ENCODE peak calls at places on chromosomes 16 and 17, in ten cellular contexts. One of them, this sample, is unnamed. For H3K27me3, the result is how much of the 10 kb centered on the place peaks cover.

GRCh38 chr16:50711862-50712567 is 18.6 kb downstream of the NOD2 start:
- DNase-seq in CD4-positive, alpha-beta T cell: no peak
- DNase-seq in aorta: peak
- DNase-seq in neuronal stem cell: no peak
- DNase-seq in cardiac muscle cell: no peak
- DNase-seq in thoracic aorta: no peak
- DNase-seq in H9: no peak
- DNase-seq in SJSA1: no peak
- DNase-seq in AG04450: no peak
- DNase-seq in body of pancreas: peak
- DNase-seq in this sample: no peak

GRCh38 chr16:89019511-89019910 is 42.5 kb upstream of the CBFA2T3 start:
- DNase-seq in H9: no peak
- DNase-seq in AG04450: no peak
- DNase-seq in body of pancreas: no peak
- DNase-seq in cardiac muscle cell: no peak
- DNase-seq in CD4-positive, alpha-beta T cell: no peak
- DNase-seq in aorta: peak
- DNase-seq in neuronal stem cell: no peak
- DNase-seq in SJSA1: no peak
- DNase-seq in thoracic aorta: no peak
- DNase-seq in this sample: no peak

GRCh38 chr17:4800462-4801185 is 1.5 kb downstream of the C17orf114 start:
- DNase-seq in cardiac muscle cell: no peak
- DNase-seq in aorta: no peak
- DNase-seq in SJSA1: no peak
- DNase-seq in thoracic aorta: no peak
- DNase-seq in neuronal stem cell: no peak
- DNase-seq in H9: no peak
- DNase-seq in CD4-positive, alpha-beta T cell: no peak
- DNase-seq in AG04450: no peak
- DNase-seq in body of pancreas: no peak
- DNase-seq in this sample: no peak

GRCh38 chr17:17401271-17401781 is 75.5 kb upstream of the MED9 start:
- DNase-seq in H9: peak
- DNase-seq in neuronal stem cell: no peak
- DNase-seq in SJSA1: peak
- DNase-seq in AG04450: no peak
- DNase-seq in CD4-positive, alpha-beta T cell: no peak
- DNase-seq in thoracic aorta: no peak
- DNase-seq in aorta: no peak
- DNase-seq in cardiac muscle cell: no peak
- DNase-seq in body of pancreas: no peak
- DNase-seq in this sample: no peak

GRCh38 chr17:77287432-77288068 is 146.8 kb downstream of the SEC14L1 start:
- DNase-seq in AG04450: peak
- DNase-seq in CD4-positive, alpha-beta T cell: no peak
- DNase-seq in cardiac muscle cell: peak
- DNase-seq in neuronal stem cell: no peak
- DNase-seq in H9: peak
- DNase-seq in aorta: no peak
- DNase-seq in SJSA1: peak
- DNase-seq in body of pancreas: peak
- DNase-seq in thoracic aorta: no peak
- DNase-seq in this sample: peak

GRCh38 chr17:35896011-35896587 is 15.9 kb upstream of the CCL5 start:
- DNase-seq in CD4-positive, alpha-beta T cell: peak
- DNase-seq in thoracic aorta: no peak
- DNase-seq in cardiac muscle cell: no peak
- DNase-seq in aorta: no peak
- DNase-seq in neuronal stem cell: no peak
- DNase-seq in SJSA1: no peak
- DNase-seq in AG04450: no peak
- DNase-seq in body of pancreas: peak
- DNase-seq in H9: no peak
- DNase-seq in this sample: no peak

GRCh38 chr17:57388326-57388725 is 132.0 kb downstream of the MSI2 start:
- DNase-seq in H9: no peak
- DNase-seq in thoracic aorta: no peak
- DNase-seq in AG04450: no peak
- DNase-seq in cardiac muscle cell: no peak
- DNase-seq in aorta: no peak
- DNase-seq in body of pancreas: no peak
- DNase-seq in neuronal stem cell: no peak
- DNase-seq in SJSA1: no peak
- DNase-seq in CD4-positive, alpha-beta T cell: no peak
- DNase-seq in this sample: no peak

GRCh38 chr16:17391715-17392114 is 79.0 kb downstream of the XYLT1 start:
- DNase-seq in cardiac muscle cell: no peak
- DNase-seq in SJSA1: no peak
- DNase-seq in H9: no peak
- DNase-seq in aorta: no peak
- DNase-seq in body of pancreas: no peak
- DNase-seq in neuronal stem cell: no peak
- DNase-seq in AG04450: no peak
- DNase-seq in thoracic aorta: no peak
- DNase-seq in CD4-positive, alpha-beta T cell: no peak
- DNase-seq in this sample: no peak

GRCh38 chr16:2237552-2238395 is 1.5 kb downstream of the DNASE1L2 start:
- DNase-seq in CD4-positive, alpha-beta T cell: no peak
- DNase-seq in H9: peak
- DNase-seq in thoracic aorta: no peak
- DNase-seq in neuronal stem cell: no peak
- DNase-seq in cardiac muscle cell: no peak
- DNase-seq in AG04450: no peak
- DNase-seq in body of pancreas: no peak
- DNase-seq in aorta: no peak
- DNase-seq in SJSA1: no peak
- DNase-seq in this sample: no peak
- H3K27me3 ChIP-seq in CD4-positive, alpha-beta T cell: under half
- H3K27me3 ChIP-seq in H9: under half
- H3K27me3 ChIP-seq in thoracic aorta: under half
- H3K27me3 ChIP-seq in neuronal stem cell: under half
- H3K27me3 ChIP-seq in cardiac muscle cell: under half
- H3K27me3 ChIP-seq in AG04450: under half
- H3K27me3 ChIP-seq in body of pancreas: under half
- H3K27me3 ChIP-seq in aorta: under half
- H3K27me3 ChIP-seq in SJSA1: under half
- H3K27me3 ChIP-seq in this sample: under half

GRCh38 chr16:8585942-8586341 is 4.4 kb downstream of the TMEM114 start:
- DNase-seq in neuronal stem cell: no peak
- DNase-seq in cardiac muscle cell: no peak
- DNase-seq in CD4-positive, alpha-beta T cell: no peak
- DNase-seq in body of pancreas: no peak
- DNase-seq in SJSA1: no peak
- DNase-seq in aorta: no peak
- DNase-seq in thoracic aorta: no peak
- DNase-seq in AG04450: no peak
- DNase-seq in H9: no peak
- DNase-seq in this sample: no peak

GRCh38 chr16:8590161-8590688 is at the start of gene TMEM114:
- DNase-seq in CD4-positive, alpha-beta T cell: no peak
- DNase-seq in AG04450: no peak
- DNase-seq in body of pancreas: no peak
- DNase-seq in thoracic aorta: no peak
- DNase-seq in neuronal stem cell: no peak
- DNase-seq in cardiac muscle cell: no peak
- DNase-seq in SJSA1: no peak
- DNase-seq in H9: peak
- DNase-seq in aorta: no peak
- DNase-seq in this sample: no peak

GRCh38 chr16:8589293-8590160 is 784 bp downstream of the TMEM114 start:
- DNase-seq in AG04450: no peak
- DNase-seq in H9: peak
- DNase-seq in thoracic aorta: no peak
- DNase-seq in cardiac muscle cell: peak
- DNase-seq in SJSA1: no peak
- DNase-seq in body of pancreas: peak
- DNase-seq in CD4-positive, alpha-beta T cell: no peak
- DNase-seq in neuronal stem cell: no peak
- DNase-seq in aorta: no peak
- DNase-seq in this sample: no peak

GRCh38 chr16:8588703-8589292 is 1.5 kb downstream of the TMEM114 start:
- DNase-seq in AG04450: no peak
- DNase-seq in CD4-positive, alpha-beta T cell: no peak
- DNase-seq in body of pancreas: no peak
- DNase-seq in H9: peak
- DNase-seq in SJSA1: no peak
- DNase-seq in aorta: no peak
- DNase-seq in thoracic aorta: no peak
- DNase-seq in cardiac muscle cell: no peak
- DNase-seq in neuronal stem cell: no peak
- DNase-seq in this sample: no peak

DNA sequence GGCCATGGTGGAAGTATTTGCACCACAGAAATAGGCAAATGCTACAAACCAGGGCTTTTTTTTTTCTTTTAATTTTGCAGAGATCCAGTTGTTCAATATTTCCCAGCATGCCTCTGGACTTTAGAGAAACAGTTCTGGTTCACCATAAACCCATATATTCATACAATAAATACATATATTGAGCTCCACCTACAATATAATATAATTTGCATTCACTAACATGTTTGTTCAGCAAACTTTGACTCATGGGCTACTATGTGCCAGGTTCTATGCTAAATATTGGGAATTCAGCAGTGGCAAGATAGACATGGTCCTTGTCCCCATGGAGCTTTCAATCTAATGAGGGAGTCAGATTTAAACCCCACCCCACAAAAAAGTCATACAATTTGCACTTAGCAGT is 3.2 kb downstream of the TMEM114 start:
- DNase-seq in CD4-positive, alpha-beta T cell: no peak
- DNase-seq in body of pancreas: no peak
- DNase-seq in thoracic aorta: no peak
- DNase-seq in cardiac muscle cell: no peak
- DNase-seq in SJSA1: no peak
- DNase-seq in neuronal stem cell: no peak
- DNase-seq in aorta: no peak
- DNase-seq in H9: no peak
- DNase-seq in AG04450: no peak
- DNase-seq in this sample: no peak
- H3K27me3 ChIP-seq in CD4-positive, alpha-beta T cell: half or more
- H3K27me3 ChIP-seq in body of pancreas: under half
- H3K27me3 ChIP-seq in thoracic aorta: under half
- H3K27me3 ChIP-seq in cardiac muscle cell: half or more
- H3K27me3 ChIP-seq in SJSA1: under half
- H3K27me3 ChIP-seq in neuronal stem cell: under half
- H3K27me3 ChIP-seq in aorta: under half
- H3K27me3 ChIP-seq in H9: under half
- H3K27me3 ChIP-seq in AG04450: under half
- H3K27me3 ChIP-seq in this sample: under half

GRCh38 chr16:57804111-57804837 is 2.0 kb upstream of the KIFC3 start:
- DNase-seq in H9: no peak
- DNase-seq in AG04450: no peak
- DNase-seq in CD4-positive, alpha-beta T cell: no peak
- DNase-seq in SJSA1: no peak
- DNase-seq in aorta: no peak
- DNase-seq in thoracic aorta: no peak
- DNase-seq in neuronal stem cell: no peak
- DNase-seq in body of pancreas: no peak
- DNase-seq in cardiac muscle cell: no peak
- DNase-seq in this sample: no peak

GRCh38 chr16:57802635-57803412 is 533 bp upstream of the KIFC3 start:
- DNase-seq in cardiac muscle cell: no peak
- DNase-seq in H9: peak
- DNase-seq in SJSA1: no peak
- DNase-seq in body of pancreas: no peak
- DNase-seq in AG04450: no peak
- DNase-seq in thoracic aorta: no peak
- DNase-seq in CD4-positive, alpha-beta T cell: no peak
- DNase-seq in aorta: no peak
- DNase-seq in neuronal stem cell: no peak
- DNase-seq in this sample: no peak

GRCh38 chr16:57803413-57803990 is 1.2 kb upstream of the KIFC3 start:
- DNase-seq in SJSA1: no peak
- DNase-seq in cardiac muscle cell: peak
- DNase-seq in H9: no peak
- DNase-seq in aorta: no peak
- DNase-seq in neuronal stem cell: no peak
- DNase-seq in body of pancreas: no peak
- DNase-seq in AG04450: no peak
- DNase-seq in CD4-positive, alpha-beta T cell: no peak
- DNase-seq in thoracic aorta: no peak
- DNase-seq in this sample: no peak

GRCh38 chr16:57807252-57807967 is 5.1 kb upstream of the KIFC3 start:
- DNase-seq in SJSA1: peak
- DNase-seq in CD4-positive, alpha-beta T cell: no peak
- DNase-seq in thoracic aorta: no peak
- DNase-seq in cardiac muscle cell: no peak
- DNase-seq in neuronal stem cell: no peak
- DNase-seq in H9: no peak
- DNase-seq in aorta: no peak
- DNase-seq in body of pancreas: no peak
- DNase-seq in AG04450: no peak
- DNase-seq in this sample: no peak

DNA sequence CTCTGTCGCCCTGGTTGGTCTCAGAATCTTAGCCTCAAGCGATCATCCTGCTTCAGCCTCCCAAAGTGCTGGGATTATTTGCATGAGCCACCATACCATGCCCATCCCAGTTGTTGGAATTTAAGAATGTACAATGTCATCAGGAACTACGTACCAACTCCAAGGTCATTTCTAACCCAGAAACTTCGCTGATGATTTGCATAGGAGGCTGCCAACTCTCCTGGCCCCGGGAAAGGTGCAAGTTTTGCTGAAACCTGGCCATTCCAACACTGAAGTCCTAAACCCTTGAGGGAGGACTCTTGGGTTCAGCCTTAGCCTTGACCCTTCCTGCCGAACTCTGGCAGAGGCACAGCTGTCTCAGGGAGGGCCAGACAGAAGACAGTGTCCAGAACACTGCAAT is 2.9 kb upstream of the KIFC3 start:
- DNase-seq in thoracic aorta: no peak
- DNase-seq in body of pancreas: no peak
- DNase-seq in aorta: no peak
- DNase-seq in neuronal stem cell: no peak
- DNase-seq in SJSA1: no peak
- DNase-seq in CD4-positive, alpha-beta T cell: no peak
- DNase-seq in AG04450: no peak
- DNase-seq in cardiac muscle cell: no peak
- DNase-seq in H9: no peak
- DNase-seq in this sample: no peak
- H3K27me3 ChIP-seq in thoracic aorta: under half
- H3K27me3 ChIP-seq in body of pancreas: under half
- H3K27me3 ChIP-seq in aorta: under half
- H3K27me3 ChIP-seq in neuronal stem cell: under half
- H3K27me3 ChIP-seq in SJSA1: under half
- H3K27me3 ChIP-seq in CD4-positive, alpha-beta T cell: under half
- H3K27me3 ChIP-seq in AG04450: under half
- H3K27me3 ChIP-seq in cardiac muscle cell: under half
- H3K27me3 ChIP-seq in H9: under half
- H3K27me3 ChIP-seq in this sample: under half

GRCh38 chr16:86565644-86566511 is 751 bp upstream of the FOXC2 start:
- DNase-seq in SJSA1: no peak
- DNase-seq in cardiac muscle cell: peak
- DNase-seq in neuronal stem cell: no peak
- DNase-seq in aorta: no peak
- DNase-seq in body of pancreas: no peak
- DNase-seq in AG04450: no peak
- DNase-seq in H9: peak
- DNase-seq in CD4-positive, alpha-beta T cell: no peak
- DNase-seq in thoracic aorta: no peak
- DNase-seq in this sample: no peak

GRCh38 chr16:86565181-86565631 is 1.4 kb upstream of the FOXC2 start:
- DNase-seq in CD4-positive, alpha-beta T cell: no peak
- DNase-seq in thoracic aorta: no peak
- DNase-seq in SJSA1: no peak
- DNase-seq in neuronal stem cell: no peak
- DNase-seq in aorta: no peak
- DNase-seq in AG04450: no peak
- DNase-seq in cardiac muscle cell: no peak
- DNase-seq in body of pancreas: no peak
- DNase-seq in H9: peak
- DNase-seq in this sample: no peak

GRCh38 chr16:86566601-86566965 is at the start of gene FOXC2:
- DNase-seq in thoracic aorta: peak
- DNase-seq in AG04450: peak
- DNase-seq in body of pancreas: peak
- DNase-seq in aorta: peak
- DNase-seq in SJSA1: peak
- DNase-seq in H9: peak
- DNase-seq in CD4-positive, alpha-beta T cell: peak
- DNase-seq in neuronal stem cell: peak
- DNase-seq in cardiac muscle cell: peak
- DNase-seq in this sample: peak

GRCh38 chr16:86562356-86562755 is 4.3 kb upstream of the FOXC2 start:
- DNase-seq in H9: no peak
- DNase-seq in body of pancreas: no peak
- DNase-seq in neuronal stem cell: no peak
- DNase-seq in CD4-positive, alpha-beta T cell: no peak
- DNase-seq in aorta: no peak
- DNase-seq in SJSA1: no peak
- DNase-seq in cardiac muscle cell: no peak
- DNase-seq in AG04450: no peak
- DNase-seq in thoracic aorta: no peak
- DNase-seq in this sample: no peak

GRCh38 chr16:86563489-86564345 is 2.9 kb upstream of the FOXC2 start:
- DNase-seq in cardiac muscle cell: peak
- DNase-seq in neuronal stem cell: peak
- DNase-seq in aorta: peak
- DNase-seq in SJSA1: peak
- DNase-seq in AG04450: peak
- DNase-seq in body of pancreas: peak
- DNase-seq in thoracic aorta: peak
- DNase-seq in H9: peak
- DNase-seq in CD4-positive, alpha-beta T cell: peak
- DNase-seq in this sample: no peak
- H3K27me3 ChIP-seq in cardiac muscle cell: under half
- H3K27me3 ChIP-seq in neuronal stem cell: under half
- H3K27me3 ChIP-seq in aorta: under half
- H3K27me3 ChIP-seq in SJSA1: under half
- H3K27me3 ChIP-seq in AG04450: under half
- H3K27me3 ChIP-seq in body of pancreas: under half
- H3K27me3 ChIP-seq in thoracic aorta: under half
- H3K27me3 ChIP-seq in H9: under half
- H3K27me3 ChIP-seq in CD4-positive, alpha-beta T cell: half or more
- H3K27me3 ChIP-seq in this sample: under half

This sample was measured in BJ.